ENCODE peak calls at places on chromosomes 16 and 17, in six cellular contexts. L is HCT116, S is K562, W is GM12878, N is H1, J is HepG2. I is an unnamed sample.

GRCh38 chr17:82583720-82584234 is 64.2 kb downstream of the FOXK2 start:
- DNase-seq in S (no peak), L (no peak), J (no peak), N (no peak), W (no peak), I (no peak)

GRCh38 chr16:49194499-49195260 is 87.0 kb downstream of the CBLN1 start:
- DNase-seq in L (no peak), W (no peak), J (no peak), S (no peak), N (no peak), I (no peak)

GRCh38 chr16:79372504-79373184 is 227.9 kb downstream of the MAF start:
- DNase-seq in N (no peak), J (no peak), W (no peak), L (no peak), S (no peak), I (no peak)

GRCh38 chr17:42679001-42679491 is 2.3 kb upstream of the PLEKHH3 start:
- DNase-seq in W (no peak), S (peak; percentile 59), L (no peak), N (no peak), J (peak; percentile 66), I (no peak)

GRCh38 chr16:14489460-14489859 is 140.6 kb downstream of the PARN start:
- DNase-seq in L (peak; percentile 37), N (no peak), W (no peak), S (peak; percentile 67), J (peak; percentile 57), I (no peak)

GRCh38 chr17:48604770-48605329 is at the start of gene HOXB6:
- DNase-seq in N (no peak), S (peak; percentile 77), J (no peak), W (no peak), L (no peak), I (no peak)

GRCh38 chr17:43720311-43721060 is 38.1 kb downstream of the SOST start:
- DNase-seq in J (peak; percentile 41), S (peak; percentile 52), W (no peak), L (no peak), N (no peak), I (peak; percentile 39)

GRCh38 chr16:58409316-58409973 is 17.2 kb downstream of the GINS3 start:
- DNase-seq in S (no peak), J (no peak), L (no peak), W (no peak), N (no peak), I (no peak)

GRCh38 chr17:72520665-72521303 is 400.0 kb downstream of the SOX9 start:
- DNase-seq in W (no peak), S (no peak), J (no peak), L (no peak), N (no peak), I (no peak)

GRCh38 chr16:70736454-70737376 is 50.9 kb upstream of the MTSS2 start:
- DNase-seq in N (no peak), J (no peak), L (no peak), W (no peak), S (no peak), I (no peak)

GRCh38 chr17:1762906-1763829 is 1.3 kb downstream of the SERPINF1 start:
- DNase-seq in W (no peak), L (no peak), S (peak; percentile 79), N (no peak), J (peak; percentile 99), I (no peak)

GRCh38 chr16:66427036-66427446 is at the start of gene BEAN1:
- DNase-seq in N (no peak), W (no peak), L (no peak), S (peak; percentile 23), J (no peak), I (no peak)

GRCh38 chr17:2904135-2904534 is 107.9 kb downstream of the RAP1GAP2 start:
- DNase-seq in J (no peak), S (no peak), L (no peak), W (no peak), N (no peak), I (no peak)

GRCh38 chr17:18370761-18371160 is 6.8 kb upstream of the EVPLL start:
- DNase-seq in W (no peak), L (no peak), S (no peak), J (no peak), N (no peak), I (no peak)

GRCh38 chr17:31394544-31394943 is 3.1 kb downstream of the RAB11FIP4 start:
- DNase-seq in W (no peak), J (peak; percentile 56), N (peak; percentile 53), S (peak; percentile 73), L (no peak), I (no peak)

DNA sequence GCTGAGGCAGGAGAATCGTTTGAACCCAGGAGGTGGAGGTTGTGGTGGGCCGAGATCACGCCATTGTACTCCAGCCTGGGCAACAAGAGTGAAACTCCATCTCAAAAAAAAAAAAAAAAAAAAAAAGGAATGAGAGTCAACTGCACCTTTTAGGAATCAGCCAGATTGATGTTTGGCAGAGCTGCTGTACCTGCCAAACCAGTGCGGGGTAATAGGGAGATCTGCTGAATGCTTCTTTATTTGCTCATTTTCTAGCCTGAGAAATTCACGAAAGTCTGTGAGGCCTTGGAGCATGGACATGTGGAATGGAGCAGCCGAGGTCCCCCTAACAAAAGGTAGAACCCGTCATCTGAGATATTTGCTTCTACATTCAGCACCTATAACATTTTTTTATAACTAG is 18.4 kb downstream of the OGFOD1 start:
- DNase-seq in S (no peak), N (no peak), L (no peak), W (no peak), J (no peak), I (no peak)
- H3K36me3 ChIP-seq in S (peaks cover 93% of the 10 kb centered on the region), N (peaks cover 79% of the 10 kb centered on the region), L (peaks cover 57% of the 10 kb centered on the region), W (peaks cover 48% of the 10 kb centered on the region), J (peaks cover 77% of the 10 kb centered on the region), I (peaks cover 95% of the 10 kb centered on the region)

DNA sequence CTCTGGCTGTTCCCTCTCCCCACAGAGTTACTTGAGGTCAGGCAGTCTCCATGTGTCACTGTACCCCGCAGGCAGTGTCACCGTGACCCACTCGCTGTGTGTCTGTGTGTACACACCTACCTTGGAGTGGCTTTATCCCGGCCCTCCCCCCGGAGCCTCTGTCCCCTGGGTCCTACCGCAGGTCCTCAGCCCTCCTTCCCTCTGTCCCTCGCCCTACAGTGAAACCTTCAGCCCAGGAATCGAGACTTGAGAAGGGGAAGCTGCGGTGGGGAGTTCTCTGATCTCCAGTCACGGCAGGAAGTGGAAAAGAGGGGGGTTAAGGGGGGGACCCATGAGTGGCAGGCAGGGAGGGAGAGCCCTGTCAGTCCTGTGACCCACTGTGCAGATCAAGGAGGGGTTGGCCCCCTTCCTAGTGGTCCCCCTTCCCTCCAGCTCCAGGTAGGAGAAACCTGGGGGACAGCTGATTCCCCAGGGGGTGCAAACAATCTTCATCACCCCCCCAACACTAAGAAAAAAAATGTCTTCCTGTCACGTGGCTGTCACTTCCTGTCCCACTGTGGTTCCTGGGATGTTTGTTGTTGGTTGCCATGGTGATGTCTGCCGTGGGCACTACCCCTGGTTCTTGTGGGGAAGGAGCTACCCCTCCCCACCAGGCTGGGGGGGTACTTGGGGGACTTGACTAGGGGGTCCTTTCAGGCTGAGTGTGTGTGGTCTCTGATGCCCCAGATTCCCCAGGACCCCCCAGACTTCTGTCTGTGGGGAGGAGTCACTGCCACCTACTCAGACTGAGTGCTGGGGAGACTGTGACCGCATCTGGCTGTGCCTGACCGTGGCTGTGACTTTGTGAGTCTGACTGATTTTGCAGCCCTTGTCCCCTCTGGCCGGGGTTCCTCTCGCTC is 13.7 kb downstream of the RARA start:
- DNase-seq in N (no peak), W (peak; percentile 88), J (peak; percentile 55), L (peak; percentile 40), S (peak; percentile 72), I (no peak)
- H3K4me1 ChIP-seq in N (peaks cover 14% of the 10 kb centered on the region), W (peaks cover 62% of the 10 kb centered on the region), J (peaks cover 87% of the 10 kb centered on the region), L (peaks cover 60% of the 10 kb centered on the region), S (peaks cover 40% of the 10 kb centered on the region), I (peaks cover 31% of the 10 kb centered on the region)

DNA sequence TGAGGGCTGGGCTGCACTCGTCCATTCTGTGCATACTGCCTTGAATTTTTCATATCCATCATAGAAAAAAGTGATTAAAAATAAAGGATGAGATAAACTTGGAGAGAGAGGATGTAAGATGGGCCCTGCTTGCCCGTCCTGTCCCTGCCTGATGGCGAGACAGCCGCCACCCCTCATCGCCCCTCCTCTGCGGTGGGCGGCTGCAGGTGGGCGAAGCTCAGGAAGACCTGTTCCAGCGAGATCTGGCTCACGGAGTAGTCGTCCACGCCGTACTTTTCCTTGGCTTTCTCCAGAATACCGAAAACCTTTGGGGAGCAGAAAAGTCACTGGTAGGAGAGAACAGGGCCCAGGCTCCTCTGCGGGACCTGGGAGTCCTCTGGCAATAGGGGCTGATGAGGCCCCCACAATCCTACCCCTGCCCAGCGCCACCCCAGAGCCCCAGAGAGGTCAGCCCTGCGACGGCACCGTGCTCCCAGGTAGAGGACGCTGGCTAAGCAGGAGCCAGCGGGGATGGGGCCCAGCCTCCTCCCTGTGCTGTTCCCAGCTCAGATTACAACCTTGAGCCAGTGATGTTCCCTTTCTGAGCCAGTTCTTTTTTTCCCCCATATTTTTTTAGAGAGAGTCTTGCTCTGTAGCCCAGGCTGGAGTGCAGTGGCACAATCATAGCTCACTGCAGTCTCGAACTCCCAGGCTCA is 8.7 kb upstream of the RNPS1 start:
- DNase-seq in J (no peak), S (no peak), W (no peak), L (no peak), N (no peak), I (no peak)
- TF ChIP-seq ZNF274 in J (no peak), S (no peak), W (no peak), L (no peak), N (no peak), I (no peak)

GRCh38 chr16:75475420-75475847 is 10.9 kb upstream of the TMEM170A start:
- DNase-seq in L (no peak), N (no peak), J (no peak), S (no peak), W (no peak), I (no peak)

GRCh38 chr16:75471723-75472634 is 7.5 kb upstream of the TMEM170A start:
- DNase-seq in J (peak; percentile 61), W (no peak), S (peak; percentile 71), N (no peak), L (no peak), I (no peak)

GRCh38 chr16:75476817-75477216 is 12.3 kb upstream of the TMEM170A start:
- DNase-seq in W (no peak), J (no peak), N (no peak), S (no peak), L (no peak), I (no peak)

GRCh38 chr16:75477680-75478473 is 13.4 kb upstream of the TMEM170A start:
- DNase-seq in S (no peak), J (no peak), W (no peak), L (no peak), N (no peak), I (no peak)

DNA sequence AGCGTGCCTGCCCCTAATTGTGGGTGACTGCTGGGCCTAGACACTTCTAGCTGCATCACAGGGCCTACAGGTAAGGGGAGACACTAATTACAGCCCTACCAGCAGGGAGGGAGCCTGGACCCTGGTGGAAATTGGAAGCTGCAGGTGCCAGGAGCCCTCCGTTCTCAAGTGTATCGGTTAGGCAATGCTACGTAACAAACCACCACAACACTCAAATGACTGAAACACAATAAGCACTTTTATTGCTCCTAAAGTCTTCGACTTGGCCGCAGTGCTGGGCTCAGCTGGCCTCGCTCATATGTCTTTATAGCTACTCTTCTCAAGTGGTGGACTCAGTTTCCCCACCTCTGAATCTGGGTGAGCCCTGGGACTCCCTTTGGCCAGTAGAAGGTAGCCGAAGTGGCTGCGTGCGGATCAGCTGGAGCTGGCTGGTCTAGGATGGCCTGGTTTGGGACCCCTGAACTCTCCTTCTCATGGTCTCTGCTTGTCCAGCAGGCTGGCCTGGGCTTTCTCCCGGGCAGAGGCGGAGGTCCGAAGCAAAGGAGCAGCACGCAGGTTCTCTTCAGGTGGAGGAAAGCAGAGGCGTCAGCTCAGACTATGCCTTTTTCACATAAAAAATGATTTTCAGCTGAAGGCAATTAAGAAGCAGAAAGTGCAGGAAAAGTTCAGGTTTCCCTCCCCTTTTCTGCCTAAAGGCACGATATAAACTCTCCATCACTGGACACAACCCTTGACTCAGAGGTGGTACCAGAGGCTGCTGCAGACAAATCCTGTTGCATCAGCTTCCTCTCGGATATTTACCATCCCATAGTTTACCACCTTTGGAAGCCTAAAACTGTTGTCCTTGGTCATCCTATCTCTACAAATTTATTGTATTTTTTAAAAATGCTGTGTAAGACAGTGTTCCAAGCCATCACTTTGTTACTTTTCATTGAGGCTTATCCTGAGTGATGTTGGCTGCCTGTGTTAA is 8.7 kb upstream of the TMEM170A start:
- DNase-seq in L (no peak), S (no peak), J (no peak), N (no peak), W (no peak), I (no peak)
- H3K36me3 ChIP-seq in L (no peaks in the 10 kb centered on the region), S (no peaks in the 10 kb centered on the region), J (no peaks in the 10 kb centered on the region), N (peaks cover 12% of the 10 kb centered on the region), W (no peaks in the 10 kb centered on the region), I (peaks cover 14% of the 10 kb centered on the region)

I was measured in NT2/D1.